ENCODE peak calls at places on chromosomes 12 and 14, in nine cellular contexts. R is brain microvascular endothelial cell, H is astrocyte of the cerebellum, T is kidney, V is PC-9, M is bronchial epithelial cell, E is GM23248, I is GM12865, L is fibroblast of lung. P is an unnamed sample.

GRCh38 chr14:74065746-74066575 is 18.3 kb downstream of the ALDH6A1 start:
- DNase-seq in R (no peak), H (no peak), T (no peak), V (no peak), M (peak; percentile 24), E (peak; percentile 37), I (no peak), L (peak; percentile 19), P (no peak)

GRCh38 chr12:48454675-48455074 is 17.7 kb upstream of the ANP32D start:
- DNase-seq in R (peak; percentile 8), H (no peak), T (no peak), V (no peak), M (peak; percentile 45), E (peak; percentile 49), I (peak; percentile 45), L (peak; percentile 19), P (no peak)

GRCh38 chr12:11653215-11653753 is 3.8 kb downstream of the ETV6 start:
- DNase-seq in R (no peak), H (no peak), T (no peak), V (no peak), M (no peak), E (peak; percentile 23), I (peak; percentile 88), L (peak; percentile 65), P (no peak)

GRCh38 chr12:101920906-101921305 is 43.5 kb downstream of the DRAM1 start:
- DNase-seq in R (no peak), H (no peak), T (no peak), V (no peak), M (no peak), E (peak; percentile 75), I (no peak), L (peak; percentile 57), P (no peak)

GRCh38 chr12:82973601-82974000 is 286.9 kb downstream of the TMTC2 start:
- DNase-seq in R (no peak), H (no peak), T (no peak), V (no peak), M (no peak), E (no peak), I (no peak), L (no peak), P (no peak)

GRCh38 chr14:53842938-53843337 is 113.7 kb downstream of the BMP4 start:
- DNase-seq in R (peak; percentile 86), H (peak; percentile 28), T (no peak), V (peak; percentile 73), M (peak; percentile 88), E (no peak), I (no peak), L (peak; percentile 89), P (no peak)

GRCh38 chr12:107319536-107320030 is 226.2 kb upstream of the CRY1 start:
- DNase-seq in R (no peak), H (no peak), T (no peak), V (no peak), M (no peak), E (peak; percentile 36), I (no peak), L (peak; percentile 34), P (no peak)

GRCh38 chr14:101182476-101182875 is 279.0 kb upstream of the RTL1 start:
- DNase-seq in R (no peak), H (no peak), T (peak; percentile 46), V (no peak), M (no peak), E (no peak), I (no peak), L (no peak), P (no peak)

GRCh38 chr12:81181701-81182100 is 103.8 kb downstream of the ACSS3 start:
- DNase-seq in R (no peak), H (no peak), T (no peak), V (no peak), M (no peak), E (no peak), I (no peak), L (no peak), P (no peak)

GRCh38 chr12:109761631-109761950 is 48.0 kb downstream of the FAM222A start:
- DNase-seq in R (no peak), H (no peak), T (peak; percentile 32), V (no peak), M (no peak), E (no peak), I (no peak), L (no peak), P (no peak)

GRCh38 chr12:48997719-48998496 is 1.3 kb downstream of the DDN start:
- DNase-seq in R (no peak), H (no peak), T (no peak), V (peak; percentile 52), M (no peak), E (no peak), I (peak; percentile 84), L (no peak), P (no peak)

GRCh38 chr14:61191751-61192150 is 89.4 kb downstream of the TMEM30B start:
- DNase-seq in R (no peak), H (no peak), T (no peak), V (no peak), M (no peak), E (no peak), I (no peak), L (no peak), P (no peak)

GRCh38 chr14:62301911-62302310 is 539.7 kb downstream of the SNAPC1 start:
- DNase-seq in R (no peak), H (no peak), T (no peak), V (no peak), M (peak; percentile 24), E (peak; percentile 2), I (no peak), L (peak; percentile 89), P (peak; percentile 48)

GRCh38 chr12:103966736-103967135 is 1.1 kb downstream of the TDG start:
- DNase-seq in R (no peak), H (no peak), T (no peak), V (no peak), M (no peak), E (peak; percentile 35), I (no peak), L (peak; percentile 49), P (no peak)

GRCh38 chr14:103536693-103537092 is 7.7 kb downstream of the TRMT61A start:
- DNase-seq in R (no peak), H (no peak), T (peak; percentile 59), V (no peak), M (no peak), E (no peak), I (no peak), L (no peak), P (no peak)

GRCh38 chr12:46558696-46559095 is 186.1 kb upstream of the SLC38A2 start:
- DNase-seq in R (no peak), H (no peak), T (no peak), V (no peak), M (peak; percentile 95), E (peak; percentile 17), I (no peak), L (peak; percentile 22), P (no peak)

GRCh38 chr12:46560078-46560477 is 187.5 kb upstream of the SLC38A2 start:
- DNase-seq in R (no peak), H (no peak), T (no peak), V (no peak), M (peak; percentile 35), E (no peak), I (no peak), L (no peak), P (no peak)

GRCh38 chr12:46560874-46561273 is 188.3 kb upstream of the SLC38A2 start:
- DNase-seq in R (no peak), H (no peak), T (no peak), V (no peak), M (peak; percentile 48), E (no peak), I (no peak), L (peak; percentile 34), P (no peak)

GRCh38 chr12:46559311-46559710 is 186.7 kb upstream of the SLC38A2 start:
- DNase-seq in R (no peak), H (no peak), T (no peak), V (no peak), M (peak; percentile 100), E (peak; percentile 72), I (no peak), L (peak; percentile 71), P (no peak)

DNA sequence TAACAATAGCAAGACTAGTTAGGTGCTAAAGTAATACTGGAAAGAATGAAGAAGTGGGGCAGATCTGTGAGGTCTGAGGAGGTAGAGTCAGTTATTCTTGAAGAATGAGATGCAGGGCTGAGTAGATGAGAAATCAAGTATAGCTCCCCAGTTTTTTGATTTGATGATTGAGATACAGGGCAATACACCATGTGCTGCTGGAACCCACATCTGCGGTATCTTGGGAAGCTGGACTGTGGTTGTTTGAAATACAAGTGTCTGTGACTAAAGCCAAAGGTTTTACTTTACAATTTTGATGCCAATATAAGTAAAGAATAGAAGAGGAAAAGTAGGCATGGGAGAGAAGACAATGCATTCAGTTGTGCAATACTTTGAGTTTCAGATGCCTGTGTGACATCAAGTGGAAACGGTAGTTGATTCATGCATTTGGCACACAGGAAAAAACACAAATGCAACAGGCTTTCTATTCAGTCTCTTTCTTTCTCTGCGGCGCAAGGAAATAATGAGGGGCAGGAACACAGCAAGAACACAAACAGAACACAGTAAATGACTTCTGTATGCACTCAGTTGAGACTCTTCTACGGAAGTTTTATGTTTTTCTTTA is 190.2 kb upstream of the SLC38A2 start:
- DNase-seq in R (peak; percentile 83), H (peak; percentile 89), T (no peak), V (no peak), M (peak; percentile 97), E (peak; percentile 92), I (no peak), L (peak; percentile 95), P (no peak)
- H3K4me3 ChIP-seq in R (no peak overlapping the region), H (no peak overlapping the region), T (no peak overlapping the region), V (no peak overlapping the region), M (no peak overlapping the region), E (peak overlapping the region; percentile 58), I (no peak overlapping the region), L (no peak overlapping the region), P (no peak overlapping the region)

GRCh38 chr12:44876554-44877275 is 600 bp upstream of the NELL2 start:
- DNase-seq in R (no peak), H (no peak), T (peak; percentile 73), V (no peak), M (no peak), E (peak; percentile 49), I (peak; percentile 5), L (peak; percentile 48), P (no peak)
- H3K4me3 ChIP-seq in R (peak overlapping the region; percentile 50), H (peak overlapping the region; percentile 46), T (peak overlapping the region; percentile 68), V (no peak overlapping the region), M (peak overlapping the region; percentile 27), E (peak overlapping the region; percentile 70), I (peak overlapping the region; percentile 46), L (peak overlapping the region; percentile 61), P (peak overlapping the region; percentile 53)

DNA sequence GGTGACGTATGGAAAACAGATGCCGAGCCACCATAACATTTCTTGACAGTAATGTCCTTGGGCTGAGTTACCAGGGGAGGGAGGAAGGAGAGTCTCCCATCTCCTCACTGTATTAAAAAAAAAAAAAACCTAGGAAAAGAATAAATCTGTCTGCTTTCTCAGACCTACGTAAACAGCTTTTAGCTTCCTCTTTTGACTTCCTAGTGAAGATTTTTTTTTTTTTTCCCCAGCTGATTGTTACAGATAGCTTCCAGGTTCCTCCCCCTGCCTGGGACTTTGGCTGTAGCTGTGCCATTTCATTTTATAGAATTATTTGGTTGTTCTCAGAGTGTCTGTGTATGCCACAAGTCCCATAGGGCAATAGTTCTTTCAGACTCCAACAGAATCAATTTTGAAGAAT is 23.0 kb upstream of the GNS start:
- DNase-seq in R (no peak), H (no peak), T (no peak), V (no peak), M (no peak), E (no peak), I (no peak), L (no peak), P (no peak)
- H3K4me3 ChIP-seq in R (no peak overlapping the region), H (no peak overlapping the region), T (peak overlapping the region; percentile 67), V (peak overlapping the region; percentile 77), M (no peak overlapping the region), E (no peak overlapping the region), I (peak overlapping the region; percentile 56), L (no peak overlapping the region), P (no peak overlapping the region)

GRCh38 chr12:121452356-121453021 is 52.6 kb downstream of the RNF34 start:
- DNase-seq in R (no peak), H (no peak), T (peak; percentile 86), V (peak; percentile 88), M (peak; percentile 61), E (peak; percentile 77), I (no peak), L (no peak), P (no peak)
- H3K4me3 ChIP-seq in R (no peak overlapping the region), H (no peak overlapping the region), T (peak overlapping the region; percentile 49), V (peak overlapping the region; percentile 52), M (no peak overlapping the region), E (peak overlapping the region; percentile 70), I (no peak overlapping the region), L (no peak overlapping the region), P (no peak overlapping the region)